ENCODE peak calls at places on chromosomes 4 and X, in ten cellular contexts. Q, H, M, C, E, P, X, U, Y and O are unnamed samples.

GRCh38 chr4:138945840-138946239 is 69.7 kb upstream of the NOCT start:
- DNase-seq in Q (no peak), H (no peak), M (no peak), C (no peak), E (no peak), P (no peak), X (no peak), U (no peak), Y (no peak), O (no peak)

GRCh38 chr4:100062921-100063320 is 112.8 kb upstream of the H2AZ1 start:
- DNase-seq in Q (no peak), H (no peak), M (no peak), C (no peak), E (no peak), P (no peak), X (no peak), U (no peak), Y (no peak), O (no peak)

GRCh38 chr4:20394471-20394870 is 142.8 kb downstream of the SLIT2 start:
- DNase-seq in Q (no peak), H (no peak), M (no peak), C (no peak), E (no peak), P (no peak), X (no peak), U (no peak), Y (no peak), O (no peak)

GRCh38 chr4:54187148-54187547 is 41.9 kb upstream of the PDGFRA start:
- DNase-seq in Q (peak; percentile 11), H (no peak), M (no peak), C (no peak), E (no peak), P (no peak), X (no peak), U (peak; percentile 30), Y (no peak), O (no peak)

GRCh38 chr4:97500423-97500822 is 642.9 kb downstream of the STPG2 start:
- DNase-seq in Q (no peak), H (no peak), M (no peak), C (no peak), E (no peak), P (no peak), X (no peak), U (no peak), Y (no peak), O (no peak)

GRCh38 chr4:110823251-110823650 is 200.4 kb upstream of the PITX2 start:
- DNase-seq in Q (no peak), H (no peak), M (no peak), C (no peak), E (no peak), P (no peak), X (no peak), U (no peak), Y (no peak), O (no peak)

GRCh38 chrX:124725467-124725866 is 379.1 kb downstream of the SH2D1A start:
- DNase-seq in Q (no peak), H (no peak), M (no peak), C (no peak), E (no peak), P (no peak), X (no peak), U (no peak), Y (no peak), O (no peak)

GRCh38 chr4:116702949-116703348 is 382.4 kb downstream of the TRAM1L1 start:
- DNase-seq in Q (no peak), H (peak; percentile 48), M (no peak), C (peak; percentile 24), E (no peak), P (no peak), X (no peak), U (peak; percentile 26), Y (no peak), O (no peak)

GRCh38 chrX:118459494-118459893 is 36.1 kb upstream of the DOCK11 start:
- DNase-seq in Q (no peak), H (peak; percentile 64), M (no peak), C (peak; percentile 23), E (peak; percentile 12), P (no peak), X (peak; percentile 13), U (peak; percentile 12), Y (peak; percentile 68), O (peak; percentile 5)

DNA sequence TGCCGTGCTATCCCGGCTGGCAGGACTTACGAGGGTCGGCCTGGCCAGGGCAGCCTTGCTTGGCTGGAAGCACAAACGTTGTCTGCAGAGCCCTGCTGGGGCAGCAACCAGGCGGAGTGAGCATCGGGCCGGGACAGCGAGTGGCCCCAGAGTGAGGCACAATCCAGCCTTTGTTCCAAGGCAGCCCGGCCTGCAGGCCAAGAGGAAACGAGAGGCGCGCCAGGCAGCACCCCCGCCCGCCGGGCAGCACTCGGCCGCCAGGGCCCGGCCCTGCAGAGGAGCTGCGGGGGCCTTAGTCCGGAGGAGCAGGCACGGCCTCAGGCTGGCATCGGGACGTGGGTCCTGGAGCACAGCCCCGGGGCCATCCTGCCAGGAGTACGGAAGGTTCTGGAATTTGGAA is 24.1 kb downstream of the FGFRL1 start:
- DNase-seq in Q (peak; percentile 38), H (no peak), M (no peak), C (peak; percentile 67), E (no peak), P (no peak), X (no peak), U (peak; percentile 34), Y (no peak), O (no peak)
- TF ChIP-seq POLR2AphosphoS5 in Q (no peak), H (no peak), M (no peak), C (no peak), E (no peak), P (no peak), X (no peak), U (no peak), Y (no peak), O (no peak)

GRCh38 chr4:69708211-69708610 is 52.2 kb downstream of the SULT1B1 start:
- DNase-seq in Q (no peak), H (no peak), M (no peak), C (no peak), E (no peak), P (no peak), X (no peak), U (peak; percentile 62), Y (no peak), O (no peak)
- TF ChIP-seq POLR2AphosphoS5 in Q (no peak), H (no peak), M (no peak), C (no peak), E (no peak), P (no peak), X (no peak), U (no peak), Y (no peak), O (no peak)

GRCh38 chrX:16838202-16839066 is 31.7 kb downstream of the RBBP7 start:
- DNase-seq in Q (peak; percentile 13), H (no peak), M (no peak), C (no peak), E (no peak), P (no peak), X (no peak), U (peak; percentile 85), Y (no peak), O (no peak)
- TF ChIP-seq POLR2AphosphoS5 in Q (no peak), H (no peak), M (no peak), C (no peak), E (no peak), P (no peak), X (no peak), U (no peak), Y (no peak), O (no peak)

GRCh38 chr4:152106113-152106763 is 345.4 kb upstream of the GATB start:
- DNase-seq in Q (peak; percentile 57), H (peak; percentile 19), M (no peak), C (peak; percentile 38), E (peak; percentile 73), P (peak; percentile 83), X (no peak), U (peak; percentile 96), Y (peak; percentile 31), O (peak; percentile 47)
- TF ChIP-seq POLR2AphosphoS5 in Q (no peak), H (no peak), M (no peak), C (no peak), E (no peak), P (peak; percentile 48), X (no peak), U (peak; percentile 70), Y (no peak), O (no peak)

GRCh38 chr4:80295331-80295730 is 28.9 kb downstream of the FGF5 start:
- DNase-seq in Q (no peak), H (no peak), M (no peak), C (no peak), E (no peak), P (no peak), X (no peak), U (no peak), Y (no peak), O (no peak)

GRCh38 chr4:80295841-80296240 is 29.4 kb downstream of the FGF5 start:
- DNase-seq in Q (no peak), H (no peak), M (no peak), C (no peak), E (no peak), P (no peak), X (no peak), U (no peak), Y (no peak), O (no peak)

GRCh38 chr4:80294206-80294605 is 27.7 kb downstream of the FGF5 start:
- DNase-seq in Q (no peak), H (no peak), M (no peak), C (no peak), E (no peak), P (no peak), X (no peak), U (no peak), Y (no peak), O (no peak)
- TF ChIP-seq POLR2AphosphoS5 in Q (no peak), H (no peak), M (no peak), C (no peak), E (no peak), P (no peak), X (no peak), U (no peak), Y (no peak), O (no peak)

GRCh38 chrX:7191681-7192110 is 43.7 kb upstream of the PUDP start:
- DNase-seq in Q (no peak), H (peak; percentile 51), M (no peak), C (peak; percentile 5), E (no peak), P (no peak), X (no peak), U (no peak), Y (no peak), O (no peak)
- TF ChIP-seq POLR2AphosphoS5 in Q (no peak), H (no peak), M (no peak), C (no peak), E (no peak), P (no peak), X (no peak), U (no peak), Y (no peak), O (no peak)